ENCODE peak calls at places on chromosomes 4 and X, in seven cellular contexts. One of them, this sample, is unnamed.

GRCh38 chr4:24559889-24560288 is 24.5 kb downstream of the DHX15 start:
- DNase-seq in endodermal cell: no peak
- DNase-seq in AG04450: no peak
- DNase-seq in GM12878: no peak
- DNase-seq in IMR-90: peak
- DNase-seq in thoracic aorta: no peak
- DNase-seq in dorsolateral prefrontal cortex: no peak
- DNase-seq in this sample: no peak

GRCh38 chr4:109801895-109802319 is at the start of gene CFI:
- DNase-seq in thoracic aorta: no peak
- DNase-seq in GM12878: no peak
- DNase-seq in IMR-90: peak
- DNase-seq in AG04450: no peak
- DNase-seq in dorsolateral prefrontal cortex: no peak
- DNase-seq in endodermal cell: no peak
- DNase-seq in this sample: no peak

GRCh38 chrX:67044029-67044653 is 405.3 kb upstream of the EDA2R start:
- DNase-seq in GM12878: no peak
- DNase-seq in dorsolateral prefrontal cortex: no peak
- DNase-seq in thoracic aorta: no peak
- DNase-seq in endodermal cell: no peak
- DNase-seq in IMR-90: no peak
- DNase-seq in AG04450: no peak
- DNase-seq in this sample: no peak

GRCh38 chr4:56656346-56656643 is 24.8 kb downstream of the HOPX start:
- DNase-seq in IMR-90: no peak
- DNase-seq in AG04450: no peak
- DNase-seq in endodermal cell: peak
- DNase-seq in GM12878: no peak
- DNase-seq in thoracic aorta: no peak
- DNase-seq in dorsolateral prefrontal cortex: no peak
- DNase-seq in this sample: peak

GRCh38 chr4:2408401-2408958 is 10.0 kb downstream of the ZFYVE28 start:
- DNase-seq in AG04450: no peak
- DNase-seq in dorsolateral prefrontal cortex: no peak
- DNase-seq in GM12878: no peak
- DNase-seq in endodermal cell: peak
- DNase-seq in IMR-90: no peak
- DNase-seq in thoracic aorta: no peak
- DNase-seq in this sample: no peak

GRCh38 chr4:105858466-105859040 is 36.7 kb upstream of the NPNT start:
- DNase-seq in dorsolateral prefrontal cortex: no peak
- DNase-seq in thoracic aorta: no peak
- DNase-seq in endodermal cell: no peak
- DNase-seq in GM12878: peak
- DNase-seq in AG04450: no peak
- DNase-seq in IMR-90: no peak
- DNase-seq in this sample: no peak

GRCh38 chrX:150212672-150213480 is 150.2 kb upstream of the MAMLD1 start:
- DNase-seq in AG04450: no peak
- DNase-seq in endodermal cell: peak
- DNase-seq in dorsolateral prefrontal cortex: no peak
- DNase-seq in GM12878: no peak
- DNase-seq in IMR-90: peak
- DNase-seq in thoracic aorta: no peak
- DNase-seq in this sample: no peak

GRCh38 chrX:53028678-53029077 is 19.9 kb upstream of the GPR173 start:
- DNase-seq in thoracic aorta: no peak
- DNase-seq in AG04450: no peak
- DNase-seq in endodermal cell: no peak
- DNase-seq in dorsolateral prefrontal cortex: no peak
- DNase-seq in IMR-90: no peak
- DNase-seq in GM12878: no peak
- DNase-seq in this sample: no peak

GRCh38 chr4:175376287-175376977 is 435.6 kb downstream of the GPM6A start:
- DNase-seq in thoracic aorta: no peak
- DNase-seq in endodermal cell: no peak
- DNase-seq in IMR-90: no peak
- DNase-seq in dorsolateral prefrontal cortex: no peak
- DNase-seq in GM12878: no peak
- DNase-seq in AG04450: no peak
- DNase-seq in this sample: no peak

GRCh38 chr4:132542228-132542627 is 606.9 kb upstream of the PCDH10 start:
- DNase-seq in endodermal cell: no peak
- DNase-seq in GM12878: no peak
- DNase-seq in thoracic aorta: no peak
- DNase-seq in AG04450: no peak
- DNase-seq in dorsolateral prefrontal cortex: no peak
- DNase-seq in IMR-90: no peak
- DNase-seq in this sample: no peak

GRCh38 chr4:134018845-134019244 is 182.7 kb downstream of the PABPC4L start:
- DNase-seq in AG04450: no peak
- DNase-seq in GM12878: no peak
- DNase-seq in endodermal cell: no peak
- DNase-seq in dorsolateral prefrontal cortex: no peak
- DNase-seq in thoracic aorta: no peak
- DNase-seq in IMR-90: peak
- DNase-seq in this sample: no peak

DNA sequence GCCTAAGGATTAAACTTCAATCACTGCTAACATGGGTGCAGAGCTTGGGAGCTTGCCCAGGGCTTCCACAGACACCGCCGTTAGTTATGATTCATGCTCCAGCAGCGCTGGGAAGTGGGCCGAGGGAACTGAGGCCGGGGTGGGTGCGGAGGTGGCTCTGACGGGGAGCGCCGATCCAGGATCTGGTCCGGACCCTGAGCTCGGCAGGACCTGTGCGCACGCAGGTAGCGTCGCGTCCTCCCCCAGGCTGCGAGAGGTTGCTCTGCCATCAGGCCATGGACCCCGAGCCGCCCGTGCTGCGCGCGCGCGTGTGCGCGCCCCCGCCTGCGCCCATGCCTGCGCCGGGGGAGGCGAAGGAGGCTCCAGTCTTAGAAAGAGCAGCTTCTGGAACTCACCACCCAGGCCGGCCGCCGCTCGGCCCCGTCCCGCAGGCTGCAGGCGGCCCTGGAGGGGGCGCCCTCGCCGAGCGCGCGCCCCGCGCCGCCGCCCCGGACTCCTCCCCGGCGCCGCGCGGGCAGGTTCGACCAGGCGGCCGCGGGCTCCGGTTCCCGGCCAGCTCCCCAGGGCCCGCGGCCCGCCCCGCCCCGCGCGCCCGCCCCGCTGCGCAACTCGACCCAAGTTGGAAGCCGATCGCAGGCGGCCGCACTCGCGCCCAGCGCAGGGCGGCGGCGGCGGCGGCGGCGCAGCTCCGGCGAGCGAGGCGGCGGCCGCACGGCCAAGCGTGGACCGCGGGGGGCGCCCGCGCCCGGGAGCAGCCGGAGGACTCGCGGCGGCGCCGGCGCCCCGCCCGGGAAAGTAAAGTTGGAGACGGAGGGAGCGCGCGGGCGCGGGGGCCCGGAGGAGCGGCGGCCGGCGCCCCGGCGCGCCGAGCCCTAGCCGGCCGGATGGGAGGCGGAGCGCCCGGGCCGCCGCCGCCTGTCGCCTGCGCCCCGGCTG is 646 bp upstream of the ADRA2C start:
- DNase-seq in dorsolateral prefrontal cortex: peak
- DNase-seq in GM12878: no peak
- DNase-seq in endodermal cell: peak
- DNase-seq in thoracic aorta: peak
- DNase-seq in AG04450: no peak
- DNase-seq in IMR-90: peak
- DNase-seq in this sample: no peak
- H3K27ac ChIP-seq in dorsolateral prefrontal cortex: no peak
- H3K27ac ChIP-seq in GM12878: no peak
- H3K27ac ChIP-seq in endodermal cell: no peak
- H3K27ac ChIP-seq in thoracic aorta: peak
- H3K27ac ChIP-seq in AG04450: no peak
- H3K27ac ChIP-seq in IMR-90: no peak
- H3K27ac ChIP-seq in this sample: no peak

GRCh38 chr4:17514865-17515264 is at the start of gene CLRN2:
- DNase-seq in thoracic aorta: no peak
- DNase-seq in endodermal cell: no peak
- DNase-seq in GM12878: no peak
- DNase-seq in AG04450: no peak
- DNase-seq in IMR-90: no peak
- DNase-seq in dorsolateral prefrontal cortex: no peak
- DNase-seq in this sample: no peak
- TF ChIP-seq CTCF in thoracic aorta: no peak
- TF ChIP-seq CTCF in endodermal cell: no peak
- TF ChIP-seq CTCF in GM12878: no peak
- TF ChIP-seq CTCF in AG04450: no peak
- TF ChIP-seq CTCF in IMR-90: no peak
- TF ChIP-seq CTCF in dorsolateral prefrontal cortex: no peak
- TF ChIP-seq CTCF in this sample: no peak

DNA sequence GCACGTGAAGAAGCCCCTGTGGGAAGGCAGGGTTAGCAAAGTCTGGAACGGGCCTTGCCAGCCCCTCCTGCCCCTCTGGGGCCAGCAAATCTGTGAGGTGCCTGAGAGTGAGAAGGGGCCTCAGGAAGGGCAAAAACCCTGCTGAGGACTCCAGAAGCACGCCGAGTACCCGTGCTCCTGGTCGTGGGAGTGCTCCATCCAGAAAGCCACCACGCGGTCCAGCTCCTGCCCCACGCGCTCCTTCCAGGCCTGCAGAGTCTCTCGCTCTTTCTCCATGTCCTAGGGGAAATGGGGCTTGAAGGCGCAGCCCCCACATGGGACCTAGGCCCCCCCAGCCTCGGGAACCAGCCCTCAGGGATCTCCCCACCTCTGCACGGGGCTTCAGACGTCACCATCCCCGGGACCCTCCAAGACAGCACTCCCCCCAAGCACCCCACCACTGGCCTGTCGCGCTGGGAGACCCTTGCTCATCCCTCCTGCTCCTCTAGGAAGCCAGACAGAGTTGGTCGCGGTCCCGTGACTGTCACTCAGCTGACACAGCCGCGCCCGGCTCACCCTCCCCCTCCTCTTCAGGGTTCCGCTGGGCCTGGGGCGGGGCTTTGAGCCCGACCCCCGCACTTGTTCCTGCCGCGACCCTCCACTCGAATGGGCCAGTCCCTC is at the start of gene RENBP:
- DNase-seq in GM12878: no peak
- DNase-seq in endodermal cell: peak
- DNase-seq in thoracic aorta: no peak
- DNase-seq in dorsolateral prefrontal cortex: no peak
- DNase-seq in IMR-90: no peak
- DNase-seq in AG04450: no peak
- DNase-seq in this sample: no peak
- H3K4me3 ChIP-seq in GM12878: peak
- H3K4me3 ChIP-seq in endodermal cell: peak
- H3K4me3 ChIP-seq in thoracic aorta: peak
- H3K4me3 ChIP-seq in dorsolateral prefrontal cortex: no peak
- H3K4me3 ChIP-seq in IMR-90: no peak
- H3K4me3 ChIP-seq in AG04450: no peak
- H3K4me3 ChIP-seq in this sample: peak

DNA sequence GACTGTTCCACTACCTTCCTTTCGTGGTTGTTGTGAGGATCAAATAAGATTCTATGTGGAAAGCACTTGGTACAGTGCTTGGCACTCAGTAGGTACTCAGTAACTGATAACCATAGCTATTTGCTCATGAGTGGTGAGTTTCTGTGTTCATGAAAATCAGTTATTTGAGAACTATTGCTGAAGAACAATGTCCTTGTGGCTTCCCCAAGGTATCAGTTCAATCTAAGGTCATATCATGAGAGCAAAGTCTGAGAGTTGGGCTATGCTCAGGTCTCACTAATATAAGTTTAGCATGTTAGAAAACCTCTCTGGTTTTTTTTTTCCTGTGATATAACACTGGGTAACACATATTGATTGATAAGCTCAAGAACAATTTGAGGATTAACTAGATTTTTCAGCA is 147.8 kb downstream of the GRIA3 start:
- DNase-seq in IMR-90: no peak
- DNase-seq in endodermal cell: no peak
- DNase-seq in AG04450: no peak
- DNase-seq in dorsolateral prefrontal cortex: no peak
- DNase-seq in GM12878: no peak
- DNase-seq in thoracic aorta: no peak
- DNase-seq in this sample: no peak
- H3K27ac ChIP-seq in IMR-90: no peak
- H3K27ac ChIP-seq in endodermal cell: no peak
- H3K27ac ChIP-seq in AG04450: no peak
- H3K27ac ChIP-seq in dorsolateral prefrontal cortex: no peak
- H3K27ac ChIP-seq in GM12878: no peak
- H3K27ac ChIP-seq in thoracic aorta: no peak
- H3K27ac ChIP-seq in this sample: no peak

This sample was measured in CD8-positive, alpha-beta T cell.